ENCODE peak calls at places on chromosome 9, in seven cellular contexts. F is mesendoderm; U is WERI-Rb-1; A is kidney epithelial cell; L is BJ; V is CD4-positive, alpha-beta T cell; I is transverse colon. E is an unnamed sample. For H3K27me3, the result is how much of the 10 kb centered on the place peaks cover.

GRCh38 chr9:118362123-118362522 is 657.9 kb downstream of the TLR4 start:
- DNase-seq in F (no peak), I (no peak), L (no peak), V (no peak), U (no peak), A (no peak), E (no peak)

GRCh38 chr9:129514891-129515290 is 106.0 kb downstream of the C9orf50 start:
- DNase-seq in F (no peak), V (no peak), U (no peak), A (no peak), I (no peak), L (no peak), E (no peak)

GRCh38 chr9:92706218-92706940 is 36.4 kb upstream of the IPPK start:
- DNase-seq in L (no peak), A (no peak), I (no peak), F (peak), U (peak), V (no peak), E (peak)

GRCh38 chr9:126454795-126455194 is 128.2 kb downstream of the MVB12B start:
- DNase-seq in V (no peak), I (no peak), L (no peak), U (no peak), A (no peak), F (no peak), E (no peak)

GRCh38 chr9:111925017-111925770 is 28.6 kb downstream of the UGCG start:
- DNase-seq in F (no peak), I (no peak), V (no peak), L (no peak), U (no peak), A (no peak), E (no peak)

GRCh38 chr9:110050925-110051355 is 157.0 kb downstream of the C9orf152 start:
- DNase-seq in V (no peak), I (no peak), L (peak), A (peak), F (peak), U (no peak), E (peak)

GRCh38 chr9:87603854-87604490 is 106.3 kb downstream of the DAPK1 start:
- DNase-seq in L (no peak), I (no peak), U (no peak), A (no peak), V (no peak), F (no peak), E (no peak)

GRCh38 chr9:113934826-113935676 is 58.9 kb downstream of the ZNF618 start:
- DNase-seq in F (no peak), A (no peak), I (no peak), V (no peak), L (no peak), U (no peak), E (no peak)

GRCh38 chr9:74887041-74887980 is at the start of gene TRPM6:
- DNase-seq in F (peak), A (peak), U (peak), I (peak), L (peak), V (peak), E (peak)

GRCh38 chr9:135028956-135029355 is 58.5 kb upstream of the OLFM1 start:
- DNase-seq in I (no peak), U (no peak), A (no peak), V (no peak), L (no peak), F (no peak), E (no peak)

GRCh38 chr9:136385015-136385414 is 11.5 kb upstream of the CARD9 start:
- DNase-seq in U (no peak), L (no peak), F (no peak), I (no peak), V (no peak), A (no peak), E (no peak)

GRCh38 chr9:27437652-27438373 is 86.3 kb upstream of the IFNK start:
- DNase-seq in L (no peak), F (no peak), I (no peak), V (no peak), U (no peak), A (no peak), E (peak)

GRCh38 chr9:72577212-72577753 is 55.9 kb downstream of the TMC1 start:
- DNase-seq in U (no peak), A (no peak), I (no peak), F (no peak), V (no peak), L (peak), E (peak)

GRCh38 chr9:37104183-37104889 is 16.0 kb upstream of the ZCCHC7 start:
- DNase-seq in U (no peak), F (peak), V (no peak), I (no peak), A (peak), L (peak), E (peak)

GRCh38 chr9:110319781-110320180 is 17.9 kb downstream of the TXNDC8 start:
- DNase-seq in L (no peak), V (no peak), A (no peak), U (no peak), F (no peak), I (no peak), E (peak)

GRCh38 chr9:105053209-105053652 is 125.3 kb upstream of the ABCA1 start:
- DNase-seq in I (no peak), A (peak), L (no peak), U (no peak), V (no peak), F (no peak), E (peak)

GRCh38 chr9:137086531-137087408 is at the start of gene MAN1B1:
- DNase-seq in A (peak), L (peak), F (peak), V (peak), I (peak), U (peak), E (peak)

GRCh38 chr9:127534931-127535330 is 77.1 kb upstream of the STXBP1 start:
- DNase-seq in U (no peak), L (no peak), V (no peak), F (no peak), I (no peak), A (no peak), E (peak)

DNA sequence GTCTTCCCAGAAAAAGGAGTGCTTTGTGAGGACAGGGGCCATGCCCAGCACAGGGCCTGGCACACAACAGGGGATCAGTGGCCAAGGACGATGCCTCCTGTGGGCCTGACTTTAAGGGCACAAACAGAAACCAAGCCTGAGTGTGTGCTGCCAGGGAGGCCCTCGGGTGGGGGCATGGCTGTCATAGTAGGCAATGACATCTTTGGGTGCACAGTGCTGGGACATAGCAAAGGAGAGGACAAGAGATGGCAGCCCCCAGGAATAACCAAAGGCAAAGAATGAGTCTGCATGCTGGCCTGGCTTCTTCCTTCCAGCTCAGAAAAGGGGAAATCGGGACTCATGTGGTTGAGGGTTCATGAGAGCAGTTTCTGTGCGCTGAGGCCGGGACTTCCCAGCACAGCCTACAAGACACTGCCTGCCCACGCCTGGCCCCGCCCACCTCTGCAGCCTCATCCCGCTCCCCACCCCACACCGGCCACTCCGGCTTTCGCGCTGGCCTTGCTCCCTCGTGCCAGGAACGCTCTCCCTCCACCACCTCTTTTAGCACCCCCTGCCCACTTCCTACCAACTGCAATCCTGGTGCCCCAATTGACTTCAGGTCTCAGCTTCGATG is 13.8 kb upstream of the LHX2 start:
- DNase-seq in I (peak), L (no peak), A (no peak), F (peak), U (peak), V (no peak), E (peak)
- H3K27me3 ChIP-seq in I (half or more), L (half or more), A (half or more), F (under half), U (under half), V (half or more), E (half or more)

DNA sequence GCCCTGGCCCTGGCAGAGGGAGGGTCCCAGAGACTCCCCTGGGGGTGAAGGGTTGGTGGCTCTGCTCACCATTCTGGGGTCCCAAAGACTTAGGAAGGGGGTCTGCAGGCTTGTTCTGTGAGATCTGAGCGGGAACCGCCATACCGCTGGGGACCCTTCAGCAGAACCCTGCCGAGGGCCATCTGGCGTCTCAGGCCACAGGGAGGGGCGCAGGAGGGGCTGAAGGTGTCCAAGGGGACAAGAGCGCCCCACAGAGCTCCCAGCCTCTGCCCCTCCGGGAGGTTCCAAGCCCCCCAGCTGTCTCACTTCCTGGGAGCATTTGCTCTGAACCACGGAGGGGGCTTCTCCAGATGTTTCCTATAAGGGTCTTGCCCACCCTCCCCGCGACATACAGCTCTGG is 4.8 kb downstream of the FIBCD1 start:
- DNase-seq in L (no peak), I (no peak), F (no peak), A (no peak), U (no peak), V (no peak), E (no peak)
- H3K27me3 ChIP-seq in L (under half), I (half or more), F (under half), A (under half), U (under half), V (half or more), E (under half)

GRCh38 chr9:96029722-96030515 is 154.4 kb downstream of the ERCC6L2 start:
- DNase-seq in V (no peak), I (no peak), A (no peak), L (no peak), U (no peak), F (no peak), E (no peak)

GRCh38 chr9:96026655-96027213 is 151.2 kb downstream of the ERCC6L2 start:
- DNase-seq in I (no peak), A (no peak), L (no peak), U (no peak), F (no peak), V (no peak), E (no peak)

GRCh38 chr9:96022445-96023031 is 147.0 kb downstream of the ERCC6L2 start:
- DNase-seq in V (no peak), L (no peak), I (peak), A (no peak), F (peak), U (no peak), E (no peak)

GRCh38 chr9:96027271-96028131 is 152.0 kb downstream of the ERCC6L2 start:
- DNase-seq in A (no peak), F (peak), V (peak), U (no peak), I (no peak), L (no peak), E (no peak)

GRCh38 chr9:96025995-96026572 is 150.6 kb downstream of the ERCC6L2 start:
- DNase-seq in I (no peak), F (peak), L (no peak), V (no peak), A (no peak), U (peak), E (no peak)
- H3K27me3 ChIP-seq in I (half or more), F (under half), L (under half), V (under half), A (half or more), U (under half), E (under half)

GRCh38 chr9:98572796-98573195 is 135.9 kb downstream of the GABBR2 start:
- DNase-seq in U (no peak), V (no peak), A (no peak), F (no peak), I (no peak), L (no peak), E (no peak)
- H3K27me3 ChIP-seq in U (under half), V (under half), A (under half), F (under half), I (under half), L (under half), E (under half)

GRCh38 chr9:6641961-6642360 is 3.6 kb downstream of the GLDC start:
- DNase-seq in A (no peak), I (no peak), U (no peak), L (no peak), V (no peak), F (no peak), E (peak)
- H3K27me3 ChIP-seq in A (under half), I (half or more), U (under half), L (under half), V (under half), F (under half), E (under half)